ENCODE peak calls at places on chromosomes 5 and 9, in four cellular contexts. One of them, this sample, is unnamed.

GRCh38 chr5:167985373-167985772 is 306.1 kb upstream of the WWC1 start:
- DNase-seq in brain microvascular endothelial cell: no peak
- DNase-seq in A673: no peak
- DNase-seq in left ventricle myocardium inferior: no peak
- DNase-seq in this sample: no peak

GRCh38 chr9:1647776-1648175 is 367.4 kb upstream of the SMARCA2 start:
- DNase-seq in brain microvascular endothelial cell: no peak
- DNase-seq in A673: no peak
- DNase-seq in left ventricle myocardium inferior: no peak
- DNase-seq in this sample: no peak

GRCh38 chr9:107422189-107422802 is 67.3 kb downstream of the KLF4 start:
- DNase-seq in brain microvascular endothelial cell: peak
- DNase-seq in A673: peak
- DNase-seq in left ventricle myocardium inferior: peak
- DNase-seq in this sample: peak

GRCh38 chr9:9352877-9353481 is 1259.8 kb downstream of the PTPRD start:
- DNase-seq in brain microvascular endothelial cell: peak
- DNase-seq in A673: peak
- DNase-seq in left ventricle myocardium inferior: no peak
- DNase-seq in this sample: peak

GRCh38 chr9:70324963-70325362 is 66.2 kb downstream of the SMC5 start:
- DNase-seq in brain microvascular endothelial cell: no peak
- DNase-seq in A673: no peak
- DNase-seq in left ventricle myocardium inferior: no peak
- DNase-seq in this sample: peak

GRCh38 chr5:54909911-54910870 is 75.2 kb downstream of the ESM1 start:
- DNase-seq in brain microvascular endothelial cell: peak
- DNase-seq in A673: no peak
- DNase-seq in left ventricle myocardium inferior: no peak
- DNase-seq in this sample: peak

GRCh38 chr9:87786423-87786822 is 60.5 kb downstream of the CTSL start:
- DNase-seq in brain microvascular endothelial cell: no peak
- DNase-seq in A673: no peak
- DNase-seq in left ventricle myocardium inferior: no peak
- DNase-seq in this sample: no peak

GRCh38 chr5:53994148-53994547 is 316.2 kb downstream of the ARL15 start:
- DNase-seq in brain microvascular endothelial cell: no peak
- DNase-seq in A673: peak
- DNase-seq in left ventricle myocardium inferior: no peak
- DNase-seq in this sample: peak

GRCh38 chr5:107858788-107859187 is 188.1 kb upstream of the EFNA5 start:
- DNase-seq in brain microvascular endothelial cell: no peak
- DNase-seq in A673: no peak
- DNase-seq in left ventricle myocardium inferior: no peak
- DNase-seq in this sample: no peak

GRCh38 chr9:72444436-72444835 is 77.0 kb upstream of the TMC1 start:
- DNase-seq in brain microvascular endothelial cell: no peak
- DNase-seq in A673: no peak
- DNase-seq in left ventricle myocardium inferior: no peak
- DNase-seq in this sample: no peak

GRCh38 chr5:56039985-56040384 is 45.2 kb upstream of the IL6ST start:
- DNase-seq in brain microvascular endothelial cell: peak
- DNase-seq in A673: no peak
- DNase-seq in left ventricle myocardium inferior: no peak
- DNase-seq in this sample: no peak

GRCh38 chr9:137174722-137175293 is 3.0 kb upstream of the TMEM210 start:
- DNase-seq in brain microvascular endothelial cell: no peak
- DNase-seq in A673: peak
- DNase-seq in left ventricle myocardium inferior: no peak
- DNase-seq in this sample: no peak

GRCh38 chr5:149635394-149635793 is 54.1 kb downstream of the ARHGEF37 start:
- DNase-seq in brain microvascular endothelial cell: peak
- DNase-seq in A673: no peak
- DNase-seq in left ventricle myocardium inferior: no peak
- DNase-seq in this sample: no peak

GRCh38 chr5:94674841-94675382 is 56.4 kb downstream of the SLF1 start:
- DNase-seq in brain microvascular endothelial cell: no peak
- DNase-seq in A673: peak
- DNase-seq in left ventricle myocardium inferior: no peak
- DNase-seq in this sample: no peak

GRCh38 chr5:136560111-136560510 is 194.8 kb upstream of the TRPC7 start:
- DNase-seq in brain microvascular endothelial cell: no peak
- DNase-seq in A673: no peak
- DNase-seq in left ventricle myocardium inferior: no peak
- DNase-seq in this sample: no peak

GRCh38 chr5:23639326-23639725 is 131.9 kb downstream of the PRDM9 start:
- DNase-seq in brain microvascular endothelial cell: no peak
- DNase-seq in A673: no peak
- DNase-seq in left ventricle myocardium inferior: no peak
- DNase-seq in this sample: no peak

GRCh38 chr5:158212915-158213314 is 354.0 kb upstream of the CLINT1 start:
- DNase-seq in brain microvascular endothelial cell: no peak
- DNase-seq in A673: peak
- DNase-seq in left ventricle myocardium inferior: no peak
- DNase-seq in this sample: no peak

GRCh38 chr9:5553211-5553610 is 42.9 kb downstream of the PDCD1LG2 start:
- DNase-seq in brain microvascular endothelial cell: peak
- DNase-seq in A673: no peak
- DNase-seq in left ventricle myocardium inferior: no peak
- DNase-seq in this sample: peak

GRCh38 chr5:97143715-97144114 is 1.3 kb upstream of the LIX1 start:
- DNase-seq in brain microvascular endothelial cell: no peak
- DNase-seq in A673: no peak
- DNase-seq in left ventricle myocardium inferior: no peak
- DNase-seq in this sample: no peak

GRCh38 chr9:104970588-104970987 is 42.6 kb upstream of the ABCA1 start:
- DNase-seq in brain microvascular endothelial cell: no peak
- DNase-seq in A673: no peak
- DNase-seq in left ventricle myocardium inferior: no peak
- DNase-seq in this sample: no peak

GRCh38 chr5:3740546-3741371 is 145.1 kb downstream of the IRX1 start:
- DNase-seq in brain microvascular endothelial cell: no peak
- DNase-seq in A673: no peak
- DNase-seq in left ventricle myocardium inferior: no peak
- DNase-seq in this sample: peak

GRCh38 chr5:67957374-67957773 is 258.2 kb upstream of the PIK3R1 start:
- DNase-seq in brain microvascular endothelial cell: no peak
- DNase-seq in A673: no peak
- DNase-seq in left ventricle myocardium inferior: no peak
- DNase-seq in this sample: no peak

GRCh38 chr5:135225856-135226560 is 173.0 kb downstream of the MACROH2A1 start:
- DNase-seq in brain microvascular endothelial cell: no peak
- DNase-seq in A673: no peak
- DNase-seq in left ventricle myocardium inferior: no peak
- DNase-seq in this sample: no peak

GRCh38 chr9:116417464-116417863 is 263.9 kb downstream of the PAPPA start:
- DNase-seq in brain microvascular endothelial cell: no peak
- DNase-seq in A673: no peak
- DNase-seq in left ventricle myocardium inferior: no peak
- DNase-seq in this sample: no peak

GRCh38 chr5:61653802-61654580 is 321.9 kb downstream of the ZSWIM6 start:
- DNase-seq in brain microvascular endothelial cell: no peak
- DNase-seq in A673: peak
- DNase-seq in left ventricle myocardium inferior: no peak
- DNase-seq in this sample: no peak

GRCh38 chr5:57817924-57818323 is 335.3 kb upstream of the ACTBL2 start:
- DNase-seq in brain microvascular endothelial cell: no peak
- DNase-seq in A673: no peak
- DNase-seq in left ventricle myocardium inferior: no peak
- DNase-seq in this sample: no peak

GRCh38 chr9:25704800-25705199 is 26.6 kb upstream of the TUSC1 start:
- DNase-seq in brain microvascular endothelial cell: no peak
- DNase-seq in A673: no peak
- DNase-seq in left ventricle myocardium inferior: no peak
- DNase-seq in this sample: no peak

GRCh38 chr5:132095077-132095744 is 21.6 kb downstream of the CSF2 start:
- DNase-seq in brain microvascular endothelial cell: no peak
- DNase-seq in A673: no peak
- DNase-seq in left ventricle myocardium inferior: no peak
- DNase-seq in this sample: no peak

DNA sequence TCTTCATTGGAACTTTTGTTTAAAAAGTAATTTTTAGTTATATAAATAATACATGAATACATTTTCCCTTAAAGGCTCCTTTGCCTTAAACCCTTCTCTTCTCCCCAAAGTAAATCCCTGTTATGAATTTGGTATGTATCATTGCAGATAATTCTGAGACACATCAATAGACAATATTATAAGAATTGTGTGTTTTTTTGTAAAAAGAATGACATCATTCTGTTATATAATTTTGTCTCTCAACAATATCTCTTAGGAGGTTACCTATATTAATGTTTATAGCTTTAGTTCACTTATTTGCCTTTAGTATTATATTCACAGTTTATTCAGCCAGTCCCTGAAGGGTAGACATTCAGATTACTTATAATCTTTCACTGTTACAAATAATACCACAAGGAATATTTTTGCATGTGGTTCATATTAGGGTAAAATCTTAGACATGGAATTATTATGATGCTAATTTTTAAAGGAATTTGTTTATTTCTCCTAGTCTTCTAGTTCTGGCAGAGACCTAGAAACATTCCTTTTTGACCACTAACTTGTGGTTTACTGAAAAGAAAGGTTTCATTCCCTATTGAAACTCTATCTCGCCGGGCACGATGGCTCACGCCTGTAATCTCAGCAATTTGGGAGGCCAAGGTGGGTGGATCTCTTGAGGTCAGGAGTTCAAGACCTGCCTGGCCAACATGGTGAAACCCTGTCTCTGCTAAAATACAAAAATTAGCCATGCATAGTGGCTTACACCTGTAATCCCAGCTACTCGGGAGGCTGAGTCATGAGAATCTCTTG is 105.6 kb downstream of the KCTD16 start:
- DNase-seq in brain microvascular endothelial cell: no peak
- DNase-seq in A673: no peak
- DNase-seq in left ventricle myocardium inferior: no peak
- DNase-seq in this sample: peak
- TF ChIP-seq CTCF in brain microvascular endothelial cell: no peak
- TF ChIP-seq CTCF in A673: no peak
- TF ChIP-seq CTCF in left ventricle myocardium inferior: no peak
- TF ChIP-seq CTCF in this sample: no peak

DNA sequence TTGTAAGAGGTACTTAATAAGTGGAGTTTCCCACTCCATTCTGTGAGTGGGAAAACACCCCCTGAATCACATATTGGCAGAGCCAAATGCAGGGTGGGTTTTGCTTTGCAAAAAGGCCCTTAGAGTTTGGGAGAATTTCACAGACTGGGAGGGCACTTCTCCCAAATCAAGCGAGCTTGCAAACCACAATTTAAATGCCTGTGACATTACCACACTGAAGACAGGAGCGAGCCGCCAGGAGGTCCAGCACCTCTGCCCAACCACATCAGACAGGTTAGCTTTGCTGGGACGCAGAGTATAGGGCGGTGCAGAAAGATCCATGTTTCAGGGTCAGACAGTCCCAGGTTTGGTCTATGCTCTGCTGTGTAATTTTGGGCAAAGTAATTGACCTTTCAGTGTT is 2.3 kb downstream of the ALAD start:
- DNase-seq in brain microvascular endothelial cell: no peak
- DNase-seq in A673: no peak
- DNase-seq in left ventricle myocardium inferior: no peak
- DNase-seq in this sample: peak
- H3K4me3 ChIP-seq in brain microvascular endothelial cell: no peak
- H3K4me3 ChIP-seq in A673: no peak
- H3K4me3 ChIP-seq in left ventricle myocardium inferior: peak
- H3K4me3 ChIP-seq in this sample: no peak

DNA sequence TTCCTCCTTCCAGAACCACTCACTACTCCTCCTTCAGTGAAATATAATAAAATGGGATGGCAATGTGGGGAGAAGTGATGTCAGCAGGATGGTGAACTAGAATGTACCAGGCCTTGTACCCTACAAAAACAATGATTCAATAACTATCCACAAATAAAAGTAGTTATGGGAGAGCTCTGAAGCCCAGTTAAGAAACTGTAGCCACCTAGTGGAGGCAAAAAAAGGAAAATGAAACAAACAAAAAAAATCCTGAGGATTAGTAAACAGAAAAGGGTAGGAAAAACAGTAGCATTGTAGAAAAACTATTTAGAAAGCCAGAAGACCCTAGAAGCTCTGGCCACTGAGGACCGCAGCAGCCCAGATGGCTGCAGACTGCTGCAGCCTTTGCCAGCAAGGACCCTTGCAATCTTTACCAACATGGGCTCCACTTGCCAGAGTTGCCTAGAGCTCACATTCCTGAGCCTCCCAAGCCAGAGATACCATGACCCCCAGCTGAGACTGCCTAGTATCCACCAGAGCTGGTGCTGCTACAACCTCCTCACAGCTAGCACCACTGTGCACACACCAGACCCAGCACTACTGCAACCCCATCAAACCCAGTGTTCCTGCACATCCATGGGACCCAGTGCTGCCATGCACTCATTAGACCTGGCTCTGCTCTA is 259.7 kb upstream of the MSX2 start:
- DNase-seq in brain microvascular endothelial cell: no peak
- DNase-seq in A673: no peak
- DNase-seq in left ventricle myocardium inferior: no peak
- DNase-seq in this sample: no peak
- TF ChIP-seq CTCF in brain microvascular endothelial cell: no peak
- TF ChIP-seq CTCF in A673: peak
- TF ChIP-seq CTCF in left ventricle myocardium inferior: no peak
- TF ChIP-seq CTCF in this sample: peak

GRCh38 chr9:128912270-128912853 is 8.4 kb upstream of the PHYHD1 start:
- DNase-seq in brain microvascular endothelial cell: peak
- DNase-seq in A673: peak
- DNase-seq in left ventricle myocardium inferior: no peak
- DNase-seq in this sample: peak
- H3K4me3 ChIP-seq in brain microvascular endothelial cell: no peak
- H3K4me3 ChIP-seq in A673: no peak
- H3K4me3 ChIP-seq in left ventricle myocardium inferior: peak
- H3K4me3 ChIP-seq in this sample: no peak

DNA sequence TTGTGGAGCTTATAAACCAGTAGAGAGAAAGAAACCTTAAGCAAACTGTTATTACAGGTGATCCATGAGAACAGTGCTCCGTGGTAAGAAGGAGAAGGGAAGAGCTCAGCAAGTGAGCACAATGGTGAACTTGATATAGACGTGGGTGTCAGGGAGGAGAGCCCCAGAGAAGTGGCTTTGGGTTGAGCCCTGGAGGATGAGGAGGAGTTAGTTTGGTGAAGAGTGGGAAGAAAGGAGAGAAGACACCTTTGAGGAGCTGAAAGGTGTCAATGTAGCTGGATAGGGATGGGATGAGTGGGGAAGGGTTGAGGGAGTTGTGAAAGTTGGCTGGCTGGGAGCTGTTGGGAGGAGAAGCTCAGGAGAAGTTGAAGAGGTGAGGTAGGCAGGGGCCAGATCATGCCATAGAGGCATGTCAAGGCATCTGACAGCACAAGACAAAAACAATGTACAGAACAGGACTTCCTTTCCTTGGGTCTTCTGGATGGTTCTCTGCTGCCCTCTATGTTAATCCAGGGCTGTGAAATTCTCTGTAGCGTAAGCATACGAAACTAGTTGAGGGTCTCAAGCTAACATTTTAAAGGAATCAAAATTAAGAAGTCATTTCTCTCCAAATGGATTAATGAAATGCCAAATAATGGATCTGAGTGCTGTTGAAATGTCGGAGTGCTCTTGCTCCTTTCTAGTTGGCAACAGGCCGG is 501.9 kb downstream of the KDM4C start:
- DNase-seq in brain microvascular endothelial cell: no peak
- DNase-seq in A673: no peak
- DNase-seq in left ventricle myocardium inferior: no peak
- DNase-seq in this sample: no peak
- TF ChIP-seq CTCF in brain microvascular endothelial cell: no peak
- TF ChIP-seq CTCF in A673: peak
- TF ChIP-seq CTCF in left ventricle myocardium inferior: no peak
- TF ChIP-seq CTCF in this sample: peak